ENCODE peak calls at places on chromosomes 7 and 10, in nine cellular contexts. F, H, D, Z, I, N, Q, K and Y are unnamed samples.

GRCh38 chr7:100694196-100694745 is at the start of gene GIGYF1:
- DNase-seq in F (peak; percentile 33), H (peak; percentile 74), D (peak; percentile 75), Z (peak; percentile 86), I (peak; percentile 89), N (peak; percentile 61), Q (peak; percentile 81), K (peak; percentile 83), Y (peak; percentile 56)

GRCh38 chr7:50591480-50592438 is 26.6 kb upstream of the DDC start:
- DNase-seq in F (peak; percentile 78), H (no peak), D (no peak), Z (no peak), I (peak; percentile 30), N (no peak), Q (no peak), K (no peak), Y (no peak)

GRCh38 chr10:3169271-3169670 is 3.3 kb downstream of the PITRM1 start:
- DNase-seq in F (no peak), H (no peak), D (no peak), Z (no peak), I (no peak), N (no peak), Q (no peak), K (no peak), Y (no peak)

GRCh38 chr7:26653430-26653911 is 210.9 kb downstream of the SKAP2 start:
- DNase-seq in F (no peak), H (peak; percentile 79), D (no peak), Z (peak; percentile 23), I (peak; percentile 9), N (peak; percentile 26), Q (no peak), K (peak; percentile 73), Y (peak; percentile 3)

GRCh38 chr10:113037222-113037621 is 87.2 kb downstream of the TCF7L2 start:
- DNase-seq in F (no peak), H (no peak), D (no peak), Z (no peak), I (no peak), N (no peak), Q (no peak), K (no peak), Y (no peak)

GRCh38 chr10:51763746-51764145 is 64.4 kb upstream of the CSTF2T start:
- DNase-seq in F (no peak), H (no peak), D (no peak), Z (no peak), I (no peak), N (no peak), Q (no peak), K (no peak), Y (no peak)

GRCh38 chr7:106187613-106188350 is 75.7 kb upstream of the SYPL1 start:
- DNase-seq in F (no peak), H (no peak), D (no peak), Z (no peak), I (no peak), N (no peak), Q (no peak), K (no peak), Y (no peak)

GRCh38 chr10:88205842-88206446 is 342.5 kb downstream of the PTEN start:
- DNase-seq in F (no peak), H (no peak), D (no peak), Z (no peak), I (no peak), N (no peak), Q (no peak), K (no peak), Y (peak; percentile 32)

GRCh38 chr7:74356589-74357315 is 67.5 kb downstream of the CLIP2 start:
- DNase-seq in F (no peak), H (no peak), D (no peak), Z (no peak), I (no peak), N (no peak), Q (no peak), K (no peak), Y (no peak)

DNA sequence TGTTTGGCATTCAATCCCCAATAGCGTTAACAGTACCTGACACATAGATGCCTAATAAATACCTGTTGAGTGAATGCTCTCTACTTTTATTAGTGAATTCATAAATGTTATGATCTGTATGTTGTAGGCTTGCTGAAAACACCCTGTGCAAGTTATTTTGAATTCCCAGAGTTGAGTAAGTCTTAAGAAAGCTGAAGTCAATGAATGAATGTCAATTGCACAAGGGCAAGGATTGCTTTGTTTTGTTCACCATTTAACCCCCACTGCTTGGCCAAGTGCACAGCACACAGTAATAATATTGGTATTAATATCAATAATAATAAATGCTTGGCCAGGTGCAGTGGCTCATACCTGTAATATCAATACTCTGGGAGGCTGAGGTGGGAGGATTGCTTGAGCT is 10.2 kb downstream of the CPA1 start:
- DNase-seq in F (no peak), H (no peak), D (no peak), Z (no peak), I (no peak), N (peak; percentile 42), Q (no peak), K (no peak), Y (no peak)
- TF ChIP-seq CTCF in F (no peak), H (no peak), D (no peak), Z (no peak), I (no peak), N (no peak), Q (no peak), K (no peak), Y (no peak)

GRCh38 chr10:99527526-99528255 is 5.1 kb upstream of the NKX2-3 start:
- DNase-seq in F (no peak), H (no peak), D (no peak), Z (no peak), I (no peak), N (no peak), Q (no peak), K (no peak), Y (no peak)

GRCh38 chr10:99529483-99530107 is 3.1 kb upstream of the NKX2-3 start:
- DNase-seq in F (no peak), H (no peak), D (no peak), Z (no peak), I (no peak), N (no peak), Q (no peak), K (no peak), Y (no peak)

GRCh38 chr10:99526861-99527504 is 5.8 kb upstream of the NKX2-3 start:
- DNase-seq in F (no peak), H (no peak), D (no peak), Z (no peak), I (no peak), N (no peak), Q (no peak), K (no peak), Y (no peak)

GRCh38 chr10:99528867-99529285 is 3.9 kb upstream of the NKX2-3 start:
- DNase-seq in F (no peak), H (no peak), D (no peak), Z (no peak), I (no peak), N (no peak), Q (no peak), K (no peak), Y (no peak)

GRCh38 chr10:99528256-99528866 is 4.4 kb upstream of the NKX2-3 start:
- DNase-seq in F (no peak), H (no peak), D (no peak), Z (no peak), I (no peak), N (no peak), Q (no peak), K (no peak), Y (no peak)
- H3K4me3 ChIP-seq in F (no peak overlapping the region), H (no peak overlapping the region), D (no peak overlapping the region), Z (no peak overlapping the region), I (no peak overlapping the region), N (no peak overlapping the region), Q (no peak overlapping the region), K (no peak overlapping the region), Y (no peak overlapping the region)

DNA sequence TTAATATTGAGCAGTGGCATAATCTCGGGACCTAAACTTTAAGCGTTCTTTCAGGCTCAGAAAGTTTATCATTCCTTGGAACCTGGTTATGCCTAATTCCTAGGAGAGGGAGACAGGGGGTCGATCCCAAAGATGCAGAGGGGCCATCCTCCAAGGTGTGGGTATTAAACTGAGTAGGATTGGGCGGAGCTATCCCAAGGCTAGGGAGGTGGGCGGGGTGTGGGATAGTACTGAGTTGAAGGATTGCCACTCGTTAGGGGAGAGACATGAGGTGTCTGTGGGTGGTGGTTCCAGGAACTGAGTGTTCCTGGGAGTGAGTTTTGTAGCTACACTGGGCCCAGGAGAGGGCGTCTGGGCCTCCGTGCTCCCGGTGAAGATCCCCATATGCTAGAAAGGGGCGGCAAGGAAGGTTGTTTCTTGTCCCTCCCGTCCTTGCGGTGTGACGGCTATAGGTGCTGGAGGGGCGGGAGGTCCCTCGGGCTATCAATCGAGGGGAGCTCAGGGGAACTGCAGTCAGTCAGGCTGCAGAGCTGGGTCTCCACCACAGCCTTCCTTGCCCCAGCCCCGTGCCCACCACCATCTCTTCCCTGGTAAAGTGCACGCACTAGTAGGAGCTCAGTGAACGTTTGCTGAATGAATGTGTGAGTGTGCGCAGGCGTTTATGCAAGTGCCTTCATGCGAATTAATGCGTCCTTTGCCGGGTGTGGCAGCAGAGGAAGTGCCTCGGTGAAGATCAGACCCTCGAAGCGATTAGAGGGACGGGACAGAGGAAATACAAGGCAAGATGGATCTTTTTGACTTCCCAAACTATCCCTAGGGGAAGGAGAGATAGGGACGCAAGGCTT is 3.0 kb upstream of the HMX2 start:
- DNase-seq in F (no peak), H (no peak), D (no peak), Z (no peak), I (no peak), N (no peak), Q (no peak), K (no peak), Y (no peak)
- TF ChIP-seq CTCF in F (peak; percentile 48), H (no peak), D (no peak), Z (peak; percentile 12), I (no peak), N (no peak), Q (no peak), K (no peak), Y (peak; percentile 17)

GRCh38 chr7:151061241-151062110 is 2.1 kb downstream of the SLC4A2 start:
- DNase-seq in F (no peak), H (no peak), D (no peak), Z (no peak), I (no peak), N (no peak), Q (no peak), K (no peak), Y (no peak)

GRCh38 chr7:151060416-151061234 is 1.2 kb downstream of the SLC4A2 start:
- DNase-seq in F (peak; percentile 42), H (peak; percentile 67), D (no peak), Z (no peak), I (peak; percentile 56), N (peak; percentile 64), Q (no peak), K (peak; percentile 50), Y (peak; percentile 57)

GRCh38 chr7:151063212-151063561 is 3.8 kb downstream of the SLC4A2 start:
- DNase-seq in F (peak; percentile 41), H (peak; percentile 73), D (no peak), Z (no peak), I (peak; percentile 72), N (peak; percentile 60), Q (no peak), K (peak; percentile 38), Y (peak; percentile 71)

GRCh38 chr7:151062399-151063211 is 3.2 kb downstream of the SLC4A2 start:
- DNase-seq in F (peak; percentile 97), H (peak; percentile 96), D (no peak), Z (peak; percentile 93), I (peak; percentile 95), N (peak; percentile 52), Q (no peak), K (peak; percentile 90), Y (peak; percentile 62)

DNA sequence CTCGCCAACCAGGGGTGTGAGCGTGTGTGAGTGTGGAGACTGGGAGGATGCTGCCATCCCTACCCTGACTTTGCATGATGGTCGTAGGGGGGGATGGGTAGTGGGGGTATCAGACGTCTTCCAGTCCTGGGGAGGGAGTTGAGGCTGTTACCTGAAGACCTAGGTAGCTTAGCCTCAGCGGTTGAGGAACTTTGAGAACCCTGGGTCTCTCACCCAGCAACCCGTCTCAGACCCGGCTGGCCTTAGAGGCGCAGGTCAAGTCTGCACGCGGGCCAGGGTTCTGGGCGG is 2.7 kb downstream of the SLC4A2 start:
- DNase-seq in F (no peak), H (no peak), D (no peak), Z (no peak), I (no peak), N (no peak), Q (no peak), K (no peak), Y (no peak)
- H3K4me3 ChIP-seq in F (no peak overlapping the region), H (no peak overlapping the region), D (no peak overlapping the region), Z (peak overlapping the region; percentile 12), I (no peak overlapping the region), N (peak overlapping the region; percentile 83), Q (peak overlapping the region; percentile 93), K (no peak overlapping the region), Y (peak overlapping the region; percentile 82)